ENCODE peak calls at places on chromosomes 5 and 9, in nine cellular contexts. G, F, V, O, A, J, D, Q and R are unnamed samples.

GRCh38 chr9:16727452-16728127 is 142.9 kb downstream of the BNC2 start:
- DNase-seq in G (no peak), F (no peak), V (no peak), O (no peak), A (peak; percentile 39), J (no peak), D (no peak), Q (no peak), R (no peak)

GRCh38 chr5:71834575-71834974 is 115.5 kb downstream of the CARTPT start:
- DNase-seq in G (no peak), F (no peak), V (no peak), O (no peak), A (no peak), J (no peak), D (no peak), Q (no peak), R (no peak)

GRCh38 chr9:115591584-115591984 is 473.6 kb upstream of the TNC start:
- DNase-seq in G (no peak), F (peak; percentile 67), V (peak; percentile 84), O (peak; percentile 90), A (peak; percentile 100), J (peak; percentile 98), D (peak; percentile 81), Q (peak; percentile 9), R (peak; percentile 94)

GRCh38 chr5:137486707-137487106 is 12.4 kb downstream of the SPOCK1 start:
- DNase-seq in G (no peak), F (no peak), V (no peak), O (no peak), A (peak; percentile 81), J (peak; percentile 72), D (no peak), Q (no peak), R (no peak)

GRCh38 chr5:77167695-77168111 is 42.8 kb upstream of the PDE8B start:
- DNase-seq in G (no peak), F (no peak), V (no peak), O (peak; percentile 89), A (peak; percentile 92), J (peak; percentile 73), D (no peak), Q (no peak), R (peak; percentile 20)

GRCh38 chr5:149656576-149657182 is 73.4 kb upstream of the PPARGC1B start:
- DNase-seq in G (peak; percentile 76), F (no peak), V (no peak), O (peak; percentile 32), A (no peak), J (no peak), D (peak; percentile 61), Q (no peak), R (no peak)

GRCh38 chr9:126690431-126691051 is 76.8 kb downstream of the LMX1B start:
- DNase-seq in G (peak; percentile 80), F (no peak), V (peak; percentile 24), O (peak; percentile 40), A (no peak), J (no peak), D (peak; percentile 47), Q (no peak), R (no peak)

GRCh38 chr5:14706615-14707021 is 42.1 kb downstream of the OTULIN start:
- DNase-seq in G (no peak), F (no peak), V (no peak), O (no peak), A (peak; percentile 79), J (peak; percentile 47), D (no peak), Q (no peak), R (peak; percentile 32)

GRCh38 chr9:98922721-98923435 is 20.8 kb upstream of the COL15A1 start:
- DNase-seq in G (no peak), F (no peak), V (no peak), O (no peak), A (peak; percentile 42), J (no peak), D (no peak), Q (no peak), R (peak; percentile 81)

GRCh38 chr5:38473008-38473407 is 83.4 kb downstream of the LIFR start:
- DNase-seq in G (no peak), F (no peak), V (no peak), O (no peak), A (no peak), J (no peak), D (no peak), Q (no peak), R (no peak)

GRCh38 chr9:125400725-125401124 is 139.1 kb downstream of the GAPVD1 start:
- DNase-seq in G (no peak), F (no peak), V (no peak), O (no peak), A (no peak), J (no peak), D (no peak), Q (no peak), R (no peak)

GRCh38 chr9:87395804-87396458 is 101.7 kb upstream of the DAPK1 start:
- DNase-seq in G (no peak), F (no peak), V (no peak), O (no peak), A (no peak), J (no peak), D (no peak), Q (no peak), R (no peak)

GRCh38 chr9:133579231-133579560 is 30.0 kb downstream of the FAM163B start:
- DNase-seq in G (no peak), F (no peak), V (no peak), O (no peak), A (no peak), J (no peak), D (no peak), Q (no peak), R (no peak)

GRCh38 chr5:135835766-135836165 is 1.3 kb downstream of the SLC25A48 start:
- DNase-seq in G (no peak), F (no peak), V (no peak), O (no peak), A (no peak), J (no peak), D (no peak), Q (no peak), R (no peak)

GRCh38 chr5:151086192-151086869 is 5.5 kb upstream of the TNIP1 start:
- DNase-seq in G (no peak), F (no peak), V (no peak), O (no peak), A (no peak), J (no peak), D (no peak), Q (no peak), R (no peak)

GRCh38 chr9:6243746-6244145 is 28.1 kb downstream of the IL33 start:
- DNase-seq in G (no peak), F (no peak), V (no peak), O (no peak), A (peak; percentile 52), J (peak; percentile 29), D (no peak), Q (no peak), R (peak; percentile 13)

GRCh38 chr9:14271078-14271673 is 42.8 kb downstream of the NFIB start:
- DNase-seq in G (no peak), F (no peak), V (no peak), O (no peak), A (peak; percentile 82), J (no peak), D (peak; percentile 66), Q (no peak), R (no peak)

GRCh38 chr5:146103594-146103993 is 1.8 kb downstream of the PLAC8L1 start:
- DNase-seq in G (no peak), F (no peak), V (no peak), O (no peak), A (no peak), J (no peak), D (no peak), Q (no peak), R (no peak)